ENCODE peak calls at places on chromosomes 11 and 22, in nine cellular contexts. L is CD8-positive, alpha-beta memory T cell; W is Caco-2; N is transverse colon; E is lower lobe of right lung; G is right cardiac atrium; K is tibial nerve; A is adrenal gland; P is body of pancreas. T is an unnamed sample. For H3K4me1 and H3K27me3, the result is how much of the 10 kb centered on the place peaks cover.

GRCh38 chr11:45930031-45930794 is 7.8 kb downstream of the LARGE2 start:
- DNase-seq in L (peak), W (no peak), N (peak), E (peak), G (peak), K (no peak), A (no peak), P (peak), T (no peak)

GRCh38 chr11:61587541-61587941 is 6.7 kb upstream of the SYT7 start:
- DNase-seq in L (peak), W (peak), N (peak), E (peak), G (peak), K (no peak), A (no peak), P (peak), T (no peak)

GRCh38 chr22:43895986-43896645 is 4.3 kb upstream of the PNPLA5 start:
- DNase-seq in L (no peak), W (no peak), N (no peak), E (no peak), G (no peak), K (no peak), A (no peak), P (no peak), T (no peak)

GRCh38 chr22:43811777-43812148 is 342 bp downstream of the EFCAB6 start:
- DNase-seq in L (no peak), W (no peak), N (peak), E (no peak), G (no peak), K (no peak), A (no peak), P (no peak), T (no peak)

GRCh38 chr11:78659326-78660319 is 85.0 kb upstream of the NARS2 start:
- DNase-seq in L (no peak), W (peak), N (no peak), E (no peak), G (no peak), K (no peak), A (no peak), P (no peak), T (peak)

GRCh38 chr11:44188643-44189042 is 93.2 kb downstream of the EXT2 start:
- DNase-seq in L (no peak), W (no peak), N (no peak), E (no peak), G (no peak), K (no peak), A (no peak), P (no peak), T (no peak)

GRCh38 chr11:29482510-29482909 is 534.3 kb downstream of the KCNA4 start:
- DNase-seq in L (no peak), W (no peak), N (no peak), E (no peak), G (no peak), K (no peak), A (no peak), P (no peak), T (no peak)

GRCh38 chr11:118290923-118291322 is 13.6 kb upstream of the CD3E start:
- DNase-seq in L (peak), W (peak), N (peak), E (no peak), G (no peak), K (no peak), A (peak), P (peak), T (peak)

GRCh38 chr11:3808846-3809623 is 675 bp downstream of the PGAP2 start:
- DNase-seq in L (peak), W (peak), N (peak), E (no peak), G (no peak), K (no peak), A (peak), P (peak), T (no peak)

GRCh38 chr11:133906241-133906640 is 50.5 kb downstream of the IGSF9B start:
- DNase-seq in L (no peak), W (no peak), N (no peak), E (peak), G (no peak), K (no peak), A (no peak), P (no peak), T (peak)

GRCh38 chr11:79025622-79026021 is 415.2 kb downstream of the TENM4 start:
- DNase-seq in L (no peak), W (no peak), N (no peak), E (no peak), G (no peak), K (no peak), A (no peak), P (no peak), T (no peak)

GRCh38 chr11:47675851-47676250 is 33.5 kb upstream of the MTCH2 start:
- DNase-seq in L (no peak), W (no peak), N (no peak), E (no peak), G (no peak), K (no peak), A (no peak), P (no peak), T (no peak)

GRCh38 chr22:37731804-37732471 is 35.1 kb downstream of the TRIOBP start:
- DNase-seq in L (no peak), W (peak), N (peak), E (no peak), G (no peak), K (no peak), A (no peak), P (no peak), T (no peak)

GRCh38 chr11:90237004-90237403 is 14.2 kb upstream of the CHORDC1 start:
- DNase-seq in L (no peak), W (no peak), N (no peak), E (no peak), G (no peak), K (no peak), A (no peak), P (no peak), T (no peak)

GRCh38 chr11:46247090-46247489 is 30.4 kb upstream of the CREB3L1 start:
- DNase-seq in L (no peak), W (no peak), N (no peak), E (no peak), G (no peak), K (no peak), A (peak), P (no peak), T (no peak)

GRCh38 chr11:119317592-119318239 is 786 bp upstream of the MCAM start:
- DNase-seq in L (no peak), W (no peak), N (no peak), E (no peak), G (no peak), K (no peak), A (no peak), P (no peak), T (no peak)
- H3K4me1 ChIP-seq in L (under half), W (under half), N (half or more), E (half or more), G (under half), K (half or more), A (under half), P (half or more), T (under half)

DNA sequence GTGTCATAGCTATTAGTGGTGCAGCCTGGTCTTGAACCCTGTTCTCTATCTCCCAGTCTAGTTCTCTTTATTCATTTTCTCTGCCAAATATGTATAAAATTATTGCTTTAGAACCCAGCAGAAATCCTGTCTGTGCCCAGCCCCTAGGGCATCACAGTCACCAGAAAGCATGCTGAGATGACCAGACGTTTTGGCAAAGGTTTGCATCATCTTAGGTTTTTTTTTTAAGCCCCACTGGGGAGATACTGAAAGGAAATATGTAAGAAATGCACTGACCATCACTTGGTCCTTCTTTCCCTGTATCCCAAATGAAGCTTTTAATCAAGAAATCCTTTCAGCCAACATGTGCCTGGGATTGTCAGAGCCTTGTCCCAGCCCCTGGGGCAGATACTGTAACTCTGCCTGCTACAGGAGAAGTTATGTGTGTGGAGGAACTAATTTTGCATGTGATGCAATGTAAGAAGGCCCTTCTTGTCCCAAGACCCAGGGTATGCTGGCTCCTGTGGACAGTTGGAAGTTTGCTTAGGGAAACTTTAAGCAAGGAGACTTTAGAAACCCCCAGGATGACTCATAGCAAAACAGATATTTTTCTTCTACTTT is 65.5 kb downstream of the PPFIBP2 start:
- DNase-seq in L (no peak), W (no peak), N (no peak), E (no peak), G (peak), K (no peak), A (no peak), P (no peak), T (no peak)
- H3K27me3 ChIP-seq in L (under half), W (under half), N (under half), E (under half), G (under half), K (under half), A (under half), P (under half), T (under half)

GRCh38 chr11:126352934-126353801 is 2.3 kb upstream of the ST3GAL4 start:
- DNase-seq in L (no peak), W (no peak), N (no peak), E (no peak), G (peak), K (no peak), A (no peak), P (no peak), T (no peak)
- H3K4me3 ChIP-seq in L (no peak), W (no peak), N (no peak), E (no peak), G (no peak), K (no peak), A (no peak), P (no peak), T (no peak)

DNA sequence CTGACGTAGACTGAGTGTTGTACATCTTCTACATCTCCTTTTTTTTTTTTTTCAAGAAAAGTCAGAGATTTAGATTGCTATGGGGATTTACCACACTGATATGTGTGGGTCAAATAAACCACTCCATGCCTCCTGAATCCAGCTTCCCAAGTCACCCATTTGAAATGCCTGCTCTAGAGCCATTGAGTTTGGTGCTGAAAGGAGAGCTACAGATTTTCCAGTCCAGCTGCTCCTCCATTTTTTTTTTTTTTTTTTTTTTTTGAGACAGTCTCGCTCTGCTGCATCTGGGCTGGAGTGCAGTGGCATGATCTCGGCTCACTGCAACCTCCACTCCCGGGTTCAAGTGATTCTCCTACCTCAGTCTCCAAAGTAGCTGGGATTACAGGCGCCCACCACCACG is 115.2 kb upstream of the TIMP3 start:
- DNase-seq in L (no peak), W (no peak), N (no peak), E (no peak), G (no peak), K (no peak), A (no peak), P (no peak), T (no peak)
- H3K4me1 ChIP-seq in L (under half), W (under half), N (under half), E (under half), G (under half), K (under half), A (under half), P (under half), T (under half)

DNA sequence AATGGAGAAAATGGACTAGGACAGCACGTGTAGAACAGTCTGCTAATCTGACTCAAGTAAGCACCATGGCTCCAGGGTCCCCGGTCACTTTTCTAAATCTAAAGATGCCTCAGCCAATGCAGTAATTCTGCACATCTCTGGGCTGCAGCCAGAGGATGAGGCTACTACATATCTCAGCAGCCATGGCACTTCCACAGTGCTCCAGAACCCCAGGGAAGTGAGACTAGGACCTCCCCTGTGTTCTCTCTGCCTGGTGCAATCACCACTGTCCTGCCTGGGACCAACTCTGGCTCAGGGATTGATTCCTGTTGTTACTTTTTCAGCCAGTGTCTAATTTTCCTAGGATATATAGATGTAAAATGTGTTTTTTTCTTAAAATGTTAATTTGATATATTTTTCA is 129.4 kb upstream of the TOP3B start:
- DNase-seq in L (no peak), W (no peak), N (no peak), E (no peak), G (no peak), K (no peak), A (no peak), P (no peak), T (no peak)
- H3K27me3 ChIP-seq in L (under half), W (under half), N (under half), E (under half), G (under half), K (under half), A (under half), P (under half), T (under half)

GRCh38 chr22:30354644-30355043 is 2.0 kb downstream of the SF3A1 start:
- DNase-seq in L (no peak), W (no peak), N (no peak), E (no peak), G (no peak), K (no peak), A (peak), P (no peak), T (no peak)
- H3K4me3 ChIP-seq in L (peak), W (no peak), N (no peak), E (peak), G (no peak), K (no peak), A (no peak), P (no peak), T (no peak)

DNA sequence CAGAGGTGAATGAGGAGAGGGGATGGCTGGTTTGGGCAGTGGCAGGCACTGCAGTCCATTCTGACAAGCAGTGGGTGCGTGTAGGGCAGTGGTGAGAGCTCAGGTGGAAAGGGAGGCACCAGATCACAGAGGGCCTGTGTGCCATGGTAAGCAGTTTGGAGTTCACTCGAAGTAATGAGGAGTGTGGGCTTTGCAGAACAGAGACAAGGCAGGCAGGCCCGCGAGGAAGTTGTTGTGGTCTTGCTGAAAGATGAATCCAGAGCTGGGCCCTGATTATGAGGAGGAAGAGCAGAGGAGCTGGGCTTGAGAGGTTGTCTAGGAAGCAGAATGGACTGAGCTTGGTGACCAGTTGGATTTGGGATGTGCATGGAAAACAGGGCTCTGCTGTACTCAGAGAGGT is 1.6 kb upstream of the DNAJB13 start:
- DNase-seq in L (no peak), W (peak), N (no peak), E (no peak), G (no peak), K (no peak), A (no peak), P (no peak), T (peak)
- H3K4me1 ChIP-seq in L (under half), W (under half), N (under half), E (under half), G (under half), K (under half), A (under half), P (under half), T (under half)

GRCh38 chr22:26646158-26646557 is 11.2 kb upstream of the MIAT start:
- DNase-seq in L (no peak), W (no peak), N (no peak), E (no peak), G (no peak), K (no peak), A (no peak), P (no peak), T (no peak)

GRCh38 chr22:26648761-26649363 is 8.5 kb upstream of the MIAT start:
- DNase-seq in L (peak), W (no peak), N (no peak), E (no peak), G (no peak), K (no peak), A (no peak), P (no peak), T (no peak)

GRCh38 chr22:26650722-26651421 is 6.5 kb upstream of the MIAT start:
- DNase-seq in L (no peak), W (no peak), N (no peak), E (no peak), G (no peak), K (no peak), A (no peak), P (no peak), T (no peak)

GRCh38 chr22:26651840-26652239 is 5.5 kb upstream of the MIAT start:
- DNase-seq in L (no peak), W (no peak), N (no peak), E (no peak), G (no peak), K (no peak), A (no peak), P (no peak), T (no peak)

GRCh38 chr22:26648011-26648497 is 9.3 kb upstream of the MIAT start:
- DNase-seq in L (peak), W (no peak), N (peak), E (no peak), G (no peak), K (no peak), A (no peak), P (no peak), T (peak)
- H3K27me3 ChIP-seq in L (under half), W (under half), N (under half), E (under half), G (under half), K (under half), A (under half), P (under half), T (under half)

DNA sequence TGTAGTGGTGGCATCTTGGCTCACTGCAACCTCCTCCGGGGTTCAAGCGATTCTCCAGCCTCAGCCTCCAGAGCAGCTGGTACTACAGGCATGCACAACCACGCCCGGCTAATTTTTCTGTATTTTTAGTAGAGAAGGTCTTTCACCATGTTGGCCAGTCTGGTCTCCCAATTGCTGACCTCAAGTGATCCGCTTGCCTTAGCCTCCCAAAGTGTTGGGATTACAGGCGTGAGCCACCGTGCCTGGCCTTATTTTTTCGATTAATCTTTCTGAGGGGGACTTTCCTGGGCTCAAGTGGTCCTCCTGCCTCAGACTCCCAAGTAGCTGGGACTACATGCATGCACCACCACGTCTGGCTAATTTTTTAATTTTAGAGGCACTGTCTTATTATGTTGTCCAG is 5.6 kb downstream of the SNU13 start:
- DNase-seq in L (no peak), W (no peak), N (no peak), E (no peak), G (no peak), K (no peak), A (no peak), P (no peak), T (no peak)
- H3K4me3 ChIP-seq in L (no peak), W (peak), N (no peak), E (peak), G (peak), K (peak), A (no peak), P (no peak), T (no peak)

DNA sequence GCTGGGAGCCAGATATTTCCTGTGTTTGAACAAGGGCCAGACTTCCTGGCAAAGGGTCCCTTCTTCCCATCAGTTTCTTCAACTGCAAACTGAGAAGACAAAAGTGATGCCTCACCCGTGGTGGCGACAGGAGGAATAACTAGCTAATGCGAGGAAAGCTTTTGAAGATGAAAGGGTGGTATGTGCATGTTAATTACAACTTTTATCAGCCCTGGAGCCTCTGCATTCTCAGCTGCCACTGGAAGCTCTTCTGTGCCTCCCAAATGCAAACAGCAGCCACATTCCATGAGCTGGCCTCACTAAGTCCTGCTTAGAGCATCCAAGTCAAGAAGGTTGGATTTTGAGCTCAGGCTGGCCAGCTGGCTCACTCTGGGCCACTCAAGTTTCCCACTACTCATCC is 12.9 kb downstream of the CD44 start:
- DNase-seq in L (no peak), W (peak), N (no peak), E (no peak), G (no peak), K (no peak), A (no peak), P (no peak), T (no peak)
- H3K4me1 ChIP-seq in L (half or more), W (under half), N (half or more), E (half or more), G (under half), K (under half), A (under half), P (half or more), T (under half)

T was measured in right lobe of liver.